ENCODE peak calls at places on chromosome 1, in eight cellular contexts. W, M, R, L, B, Q, S and U are unnamed samples.

GRCh38 chr1:192700834-192701271 is 64.9 kb downstream of the RGS13 start:
- DNase-seq in M (no peak), W (peak; percentile 45), S (peak; percentile 68), Q (peak; percentile 85), R (no peak), B (no peak), L (peak; percentile 56), U (no peak)

GRCh38 chr1:50934838-50935237 is 25.2 kb downstream of the FAF1 start:
- DNase-seq in S (no peak), M (no peak), R (no peak), L (no peak), W (no peak), B (no peak), Q (no peak), U (no peak)

GRCh38 chr1:24045766-24046165 is 65.6 kb upstream of the SRSF10 start:
- DNase-seq in R (no peak), B (no peak), Q (no peak), W (peak; percentile 27), L (no peak), M (no peak), S (no peak), U (no peak)

GRCh38 chr1:5164155-5164554 is 509.7 kb downstream of the AJAP1 start:
- DNase-seq in M (no peak), B (no peak), Q (no peak), L (no peak), W (no peak), S (no peak), R (no peak), U (no peak)

GRCh38 chr1:209890606-209891330 is 47.2 kb upstream of the SYT14 start:
- DNase-seq in R (no peak), W (no peak), M (no peak), B (no peak), Q (no peak), L (no peak), S (peak; percentile 0), U (no peak)

GRCh38 chr1:172322219-172323061 is 98.0 kb upstream of the C1orf105 start:
- DNase-seq in R (peak; percentile 24), B (peak; percentile 10), Q (no peak), M (no peak), W (peak; percentile 92), S (no peak), L (no peak), U (peak; percentile 91)

GRCh38 chr1:29584816-29585600 is 348.7 kb downstream of the PTPRU start:
- DNase-seq in L (no peak), W (no peak), Q (no peak), S (no peak), R (no peak), M (no peak), B (no peak), U (no peak)

GRCh38 chr1:64139877-64140276 is 63.5 kb upstream of the UBE2U start:
- DNase-seq in L (no peak), B (no peak), W (no peak), M (no peak), S (no peak), R (no peak), Q (no peak), U (no peak)

GRCh38 chr1:163315773-163316374 is 5.9 kb upstream of the NUF2 start:
- DNase-seq in S (peak; percentile 22), L (no peak), B (peak; percentile 12), R (peak; percentile 68), W (peak; percentile 48), Q (peak; percentile 31), M (peak; percentile 22), U (no peak)

GRCh38 chr1:226100436-226101347 is 38.2 kb downstream of the H3-3A start:
- DNase-seq in L (no peak), W (peak; percentile 47), R (peak; percentile 73), S (peak; percentile 25), M (no peak), B (peak; percentile 78), Q (no peak), U (no peak)

GRCh38 chr1:173554541-173555250 is 48.2 kb downstream of the SLC9C2 start:
- DNase-seq in M (no peak), S (no peak), L (no peak), W (no peak), Q (peak; percentile 1), R (no peak), B (no peak), U (no peak)

GRCh38 chr1:159906960-159907359 is 7.0 kb upstream of the CFAP45 start:
- DNase-seq in R (no peak), W (no peak), B (no peak), M (no peak), L (no peak), Q (no peak), S (no peak), U (no peak)

GRCh38 chr1:21451212-21451611 is 11.3 kb downstream of the NBPF3 start:
- DNase-seq in M (no peak), R (no peak), B (no peak), W (no peak), S (no peak), L (no peak), Q (no peak), U (no peak)

GRCh38 chr1:90761781-90762589 is 44.9 kb upstream of the BARHL2 start:
- DNase-seq in B (no peak), L (no peak), Q (no peak), W (no peak), R (peak; percentile 18), M (no peak), S (no peak), U (no peak)
- TF ChIP-seq REST in B (no peak), L (no peak), Q (no peak), W (no peak), R (no peak), M (no peak), S (no peak), U (no peak)

GRCh38 chr1:183922197-183922596 is 115.3 kb downstream of the COLGALT2 start:
- DNase-seq in S (no peak), R (peak; percentile 58), Q (no peak), L (no peak), M (peak; percentile 59), W (no peak), B (no peak), U (no peak)

GRCh38 chr1:183915634-183916510 is 111.0 kb downstream of the RGL1 start:
- DNase-seq in B (peak; percentile 63), L (peak; percentile 91), M (peak; percentile 82), W (peak; percentile 87), R (peak; percentile 95), Q (peak; percentile 83), S (peak; percentile 82), U (peak; percentile 96)

GRCh38 chr1:183914891-183915290 is 110.0 kb downstream of the RGL1 start:
- DNase-seq in M (no peak), S (no peak), B (no peak), W (no peak), Q (no peak), R (no peak), L (no peak), U (no peak)

GRCh38 chr1:183920651-183921050 is 115.7 kb downstream of the RGL1 start:
- DNase-seq in L (no peak), M (no peak), W (no peak), R (no peak), Q (no peak), B (no peak), S (no peak), U (no peak)

DNA sequence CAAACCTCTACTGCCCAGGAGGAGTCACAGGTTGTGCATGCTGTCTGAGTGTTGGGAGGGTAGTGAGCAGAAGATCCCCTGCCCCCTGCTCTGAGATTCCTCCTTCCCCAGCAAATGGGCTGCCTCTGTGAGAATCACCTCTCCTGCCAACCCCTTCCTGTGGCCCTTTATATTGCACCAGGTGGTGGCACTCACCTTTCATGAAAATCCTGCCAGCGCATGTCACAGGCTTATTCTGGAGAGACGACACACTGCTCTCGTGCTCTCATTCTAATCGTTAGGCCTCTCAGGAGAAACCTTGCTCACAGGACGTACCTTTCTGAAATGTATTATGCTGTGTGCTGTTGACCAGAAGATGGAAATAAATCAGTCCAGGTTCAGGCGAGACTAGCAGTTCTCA is 113.7 kb downstream of the RGL1 start:
- DNase-seq in S (no peak), R (no peak), B (no peak), W (no peak), M (no peak), L (no peak), Q (no peak), U (no peak)
- TF ChIP-seq REST in S (no peak), R (no peak), B (no peak), W (no peak), M (no peak), L (no peak), Q (no peak), U (no peak)

DNA sequence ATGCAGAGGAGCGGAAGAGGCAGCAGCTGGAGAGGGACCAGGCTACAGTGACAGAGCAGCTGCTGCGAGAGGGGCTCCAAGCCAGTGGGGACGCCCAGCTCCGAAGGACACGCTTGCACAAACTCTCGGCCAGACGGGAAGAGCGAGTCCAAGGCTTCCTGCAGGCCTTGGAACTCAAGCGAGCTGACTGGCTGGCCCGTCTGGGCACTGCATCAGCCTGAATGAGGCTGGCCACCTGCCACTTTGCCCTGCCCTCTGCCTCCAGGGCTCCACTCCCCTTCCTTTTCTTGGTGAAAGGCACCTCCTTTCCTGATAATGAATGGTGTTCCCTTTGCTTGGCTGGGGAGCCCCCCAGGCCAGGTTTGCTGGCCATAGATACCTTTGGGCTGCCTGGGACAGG is 3.3 kb upstream of the HMGN2 start:
- DNase-seq in B (no peak), L (no peak), Q (no peak), S (no peak), R (no peak), W (no peak), M (no peak), U (no peak)
- TF ChIP-seq REST in B (no peak), L (no peak), Q (no peak), S (no peak), R (no peak), W (no peak), M (no peak), U (no peak)

GRCh38 chr1:185376288-185376687 is 59.2 kb upstream of the IVNS1ABP start:
- DNase-seq in L (no peak), W (no peak), M (no peak), B (no peak), R (no peak), S (no peak), Q (no peak), U (no peak)

GRCh38 chr1:185373813-185374524 is 56.9 kb upstream of the IVNS1ABP start:
- DNase-seq in R (no peak), S (peak; percentile 44), W (no peak), Q (no peak), B (no peak), L (no peak), M (no peak), U (no peak)

GRCh38 chr1:185376840-185377635 is 60.0 kb upstream of the IVNS1ABP start:
- DNase-seq in L (no peak), W (peak; percentile 11), R (no peak), M (no peak), S (no peak), B (no peak), Q (no peak), U (no peak)

GRCh38 chr1:185369786-185370185 is 52.7 kb upstream of the IVNS1ABP start:
- DNase-seq in R (no peak), W (no peak), Q (no peak), S (no peak), L (no peak), M (no peak), B (no peak), U (no peak)

DNA sequence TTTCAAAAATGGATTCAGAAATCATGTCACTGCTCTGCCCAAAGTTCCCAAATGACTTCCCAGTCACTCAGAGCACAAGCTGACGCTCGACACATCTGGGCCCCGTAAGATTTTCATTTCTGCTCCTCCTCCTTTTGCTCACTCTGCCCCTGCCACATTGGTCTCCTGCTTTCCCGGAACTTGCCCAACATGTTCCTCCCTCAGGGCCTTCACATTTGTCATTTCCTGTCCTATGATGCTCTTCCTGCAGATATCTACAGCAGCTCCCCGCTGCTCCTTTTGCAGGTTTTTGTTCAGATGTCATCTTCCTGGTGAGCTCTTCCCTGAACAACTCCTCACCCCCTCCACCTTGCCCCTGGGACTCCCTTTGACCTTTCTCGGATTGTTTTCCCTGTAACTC is 58.5 kb upstream of the IVNS1ABP start:
- DNase-seq in M (no peak), R (no peak), L (no peak), S (peak; percentile 37), Q (no peak), B (no peak), W (no peak), U (no peak)
- TF ChIP-seq REST in M (no peak), R (no peak), L (no peak), S (no peak), Q (no peak), B (no peak), W (no peak), U (no peak)